ENCODE peak calls at places on chromosomes 11 and 22, in eight cellular contexts. V is NCI-H2029; K is GM13977; Q is activated naive CD8-positive, alpha-beta T cell treated with anti-CD3 and anti-CD28 coated beads for 36 hours; H is anterior cingulate cortex; E is GDM1; O is HEK293T; A is AG04449. I is an unnamed sample.

GRCh38 chr11:121716060-121716459 is 263.3 kb upstream of the SORL1-AS1 start:
- DNase-seq in H (no peak), A (peak; percentile 55), K (no peak), O (no peak), V (no peak), Q (no peak), E (no peak), I (no peak)

GRCh38 chr11:33507967-33508366 is 192.7 kb downstream of the C11orf91 start:
- DNase-seq in V (peak; percentile 12), H (no peak), O (peak; percentile 32), A (no peak), E (no peak), Q (no peak), K (no peak), I (peak; percentile 50)

GRCh38 chr22:42684462-42685195 is 35.4 kb upstream of the CYB5R3 start:
- DNase-seq in A (no peak), E (no peak), O (no peak), K (no peak), Q (no peak), V (no peak), H (no peak), I (no peak)

GRCh38 chr11:65045061-65045460 is 4.1 kb downstream of the SAC3D1 start:
- DNase-seq in A (no peak), O (no peak), H (no peak), K (no peak), V (no peak), E (no peak), Q (no peak), I (no peak)

GRCh38 chr11:108586600-108586999 is 7.0 kb downstream of the EXPH5 start:
- DNase-seq in E (no peak), O (no peak), V (peak; percentile 32), A (no peak), H (no peak), Q (no peak), K (no peak), I (no peak)

GRCh38 chr22:42298746-42299145 is 28.3 kb upstream of the TCF20 start:
- DNase-seq in E (no peak), V (no peak), H (no peak), O (no peak), K (no peak), Q (no peak), A (no peak), I (no peak)

GRCh38 chr22:45673482-45674175 is 2.0 kb downstream of the ATXN10 start:
- DNase-seq in K (no peak), A (no peak), O (no peak), V (no peak), Q (no peak), E (no peak), H (no peak), I (no peak)

GRCh38 chr11:69280994-69281393 is 13.0 kb upstream of the MYEOV start:
- DNase-seq in O (no peak), V (no peak), Q (no peak), H (no peak), E (no peak), K (no peak), A (peak; percentile 66), I (peak; percentile 57)

GRCh38 chr22:28922540-28923244 is 39.3 kb downstream of the ZNRF3 start:
- DNase-seq in E (no peak), O (no peak), K (no peak), H (no peak), Q (no peak), A (no peak), V (no peak), I (no peak)

GRCh38 chr22:44793506-44794225 is 41.3 kb downstream of the ARHGAP8 start:
- DNase-seq in O (no peak), E (no peak), K (no peak), V (no peak), H (no peak), Q (no peak), A (no peak), I (no peak)

GRCh38 chr11:100545970-100546369 is 141.1 kb upstream of the ARHGAP42 start:
- DNase-seq in O (no peak), Q (no peak), V (no peak), H (no peak), E (no peak), A (no peak), K (no peak), I (no peak)

GRCh38 chr11:27254744-27255446 is 108.1 kb downstream of the CCDC34 start:
- DNase-seq in A (peak; percentile 88), H (no peak), O (no peak), E (no peak), Q (no peak), V (no peak), K (no peak), I (no peak)

GRCh38 chr11:86938900-86939880 is 16.0 kb downstream of the FZD4 start:
- DNase-seq in H (no peak), K (peak; percentile 32), O (no peak), Q (no peak), A (no peak), V (peak; percentile 62), E (no peak), I (no peak)

GRCh38 chr11:60870276-60870675 is 2.9 kb downstream of the ZP1 start:
- DNase-seq in O (no peak), V (peak; percentile 57), Q (no peak), H (no peak), A (no peak), K (no peak), E (no peak), I (peak; percentile 60)

GRCh38 chr22:49783926-49784629 is 43.6 kb downstream of the BRD1 start:
- DNase-seq in H (no peak), V (no peak), K (no peak), E (no peak), O (no peak), A (no peak), Q (no peak), I (no peak)

GRCh38 chr22:41841085-41841712 is 8.3 kb downstream of the SREBF2 start:
- DNase-seq in V (no peak), H (no peak), A (no peak), Q (no peak), E (no peak), K (no peak), O (no peak), I (no peak)

I was measured in endodermal cell.